ENCODE peak calls at places on chromosomes 7 and 10, in seven cellular contexts. K is heart left ventricle, X is NAMALWA, P is NCI-H1092 treated with DMSO at 0.1 percent for 48 hours, N is C1 segment of cervical spinal cord, H is LoVo, C is NCI-H460. Q is an unnamed sample.

GRCh38 chr7:1705339-1705738 is 35.3 kb downstream of the ELFN1 start:
- DNase-seq in H (no peak), N (no peak), P (no peak), C (no peak), K (no peak), X (no peak), Q (no peak)

GRCh38 chr7:81433692-81434331 is 336.0 kb downstream of the HGF start:
- DNase-seq in C (no peak), X (no peak), K (no peak), N (no peak), P (no peak), H (no peak), Q (no peak)

GRCh38 chr10:74453151-74453550 is 302.1 kb downstream of the ADK start:
- DNase-seq in N (no peak), P (peak), X (no peak), K (no peak), C (no peak), H (no peak), Q (peak)

GRCh38 chr10:30737931-30738391 is 108.4 kb upstream of the LYZL2 start:
- DNase-seq in N (no peak), C (no peak), H (no peak), K (no peak), X (no peak), P (no peak), Q (no peak)

GRCh38 chr7:90777075-90777864 is 181.1 kb downstream of the CDK14 start:
- DNase-seq in X (no peak), P (peak), K (peak), C (no peak), N (no peak), H (no peak), Q (no peak)

GRCh38 chr10:96746503-96746902 is 26.2 kb upstream of the PIK3AP1 start:
- DNase-seq in P (no peak), N (no peak), C (no peak), X (no peak), K (no peak), H (no peak), Q (no peak)

GRCh38 chr7:22578048-22578770 is 78.2 kb upstream of the STEAP1B start:
- DNase-seq in K (no peak), X (no peak), H (no peak), N (no peak), P (no peak), C (peak), Q (no peak)

GRCh38 chr7:67955061-67955460 is 958.4 kb downstream of the TYW1 start:
- DNase-seq in K (no peak), C (no peak), N (no peak), X (no peak), H (no peak), P (peak), Q (no peak)

GRCh38 chr10:21334891-21335696 is 190.4 kb downstream of the SKIDA1 start:
- DNase-seq in H (peak), X (no peak), N (no peak), P (no peak), C (no peak), K (peak), Q (no peak)

GRCh38 chr10:132447446-132448247 is 50.6 kb downstream of the PWWP2B start:
- DNase-seq in X (peak), N (no peak), H (peak), P (no peak), K (no peak), C (peak), Q (no peak)

GRCh38 chr10:125120046-125120710 is 40.2 kb downstream of the CTBP2 start:
- DNase-seq in H (no peak), N (no peak), K (no peak), C (peak), X (no peak), P (no peak), Q (no peak)

GRCh38 chr10:43123361-43124093 is 14.7 kb upstream of the CSGALNACT2 start:
- DNase-seq in H (no peak), K (no peak), X (no peak), C (no peak), N (no peak), P (no peak), Q (peak)

GRCh38 chr7:112414855-112415490 is 35.3 kb upstream of the IFRD1 start:
- DNase-seq in C (peak), X (peak), N (no peak), H (peak), P (peak), K (no peak), Q (peak)

GRCh38 chr10:117351558-117351957 is 23.7 kb downstream of the PDZD8 start:
- DNase-seq in P (no peak), C (no peak), H (no peak), K (no peak), N (no peak), X (no peak), Q (no peak)

GRCh38 chr7:131111-132094 is 61.0 kb upstream of the FAM20C start:
- DNase-seq in P (peak), N (peak), H (no peak), C (no peak), X (no peak), K (peak), Q (peak)

GRCh38 chr10:68423522-68423921 is 16.4 kb upstream of the RUFY2 start:
- DNase-seq in X (no peak), N (no peak), P (no peak), K (no peak), H (no peak), C (no peak), Q (no peak)

GRCh38 chr7:117278040-117278439 is 44.8 kb downstream of the WNT2 start:
- DNase-seq in N (no peak), H (no peak), C (no peak), K (no peak), P (no peak), X (no peak), Q (no peak)

Q was measured in NCI-H146.